ENCODE peak calls at places on chromosome 16, in five cellular contexts. A is tibial nerve, Y is stomach, H is A549, E is uterus. G is an unnamed sample.

GRCh38 chr16:78892925-78893324 is 707.6 kb downstream of the MAF start:
- DNase-seq in A (no peak), Y (no peak), H (no peak), E (no peak), G (no peak)

GRCh38 chr16:84294196-84295142 is at the start of gene WFDC1:
- DNase-seq in A (no peak), Y (no peak), H (no peak), E (no peak), G (no peak)

GRCh38 chr16:83906690-83907089 is 7.8 kb downstream of the MLYCD start:
- DNase-seq in A (no peak), Y (no peak), H (no peak), E (no peak), G (no peak)

GRCh38 chr16:51151435-51151950 is 423 bp upstream of the SALL1 start:
- DNase-seq in A (no peak), Y (peak; percentile 39), H (peak; percentile 15), E (peak; percentile 86), G (no peak)

GRCh38 chr16:46607529-46607928 is 13.7 kb downstream of the SHCBP1 start:
- DNase-seq in A (no peak), Y (no peak), H (peak; percentile 57), E (no peak), G (no peak)

GRCh38 chr16:56368545-56368944 is 56.8 kb downstream of the AMFR start:
- DNase-seq in A (no peak), Y (no peak), H (no peak), E (no peak), G (no peak)

GRCh38 chr16:79639576-79640311 is 39.2 kb upstream of the MAF start:
- DNase-seq in A (no peak), Y (peak; percentile 40), H (peak; percentile 74), E (no peak), G (no peak)

GRCh38 chr16:56530872-56531271 is 11.0 kb upstream of the BBS2 start:
- DNase-seq in A (no peak), Y (no peak), H (no peak), E (no peak), G (no peak)

GRCh38 chr16:83952587-83952939 is 477 bp upstream of the OSGIN1 start:
- DNase-seq in A (no peak), Y (peak; percentile 35), H (no peak), E (no peak), G (peak; percentile 21)

GRCh38 chr16:26348095-26348494 is 656.3 kb downstream of the HS3ST4 start:
- DNase-seq in A (no peak), Y (no peak), H (no peak), E (no peak), G (no peak)

GRCh38 chr16:380837-381787 is 666 bp downstream of the PGAP6 start:
- DNase-seq in A (no peak), Y (no peak), H (no peak), E (no peak), G (no peak)

GRCh38 chr16:782766-783403 is 5.3 kb downstream of the RPUSD1 start:
- DNase-seq in A (no peak), Y (peak; percentile 69), H (no peak), E (no peak), G (no peak)

GRCh38 chr16:29664133-29664912 is 1.3 kb downstream of the SPN start:
- DNase-seq in A (no peak), Y (no peak), H (no peak), E (no peak), G (no peak)

GRCh38 chr16:83953796-83954576 is 946 bp downstream of the OSGIN1 start:
- DNase-seq in A (no peak), Y (no peak), H (peak; percentile 72), E (no peak), G (no peak)

GRCh38 chr16:66052745-66053144 is 313.7 kb upstream of the CDH5 start:
- DNase-seq in A (no peak), Y (no peak), H (no peak), E (no peak), G (peak; percentile 12)

GRCh38 chr16:85422374-85423185 is 190.5 kb upstream of the GSE1 start:
- DNase-seq in A (no peak), Y (peak; percentile 95), H (peak; percentile 65), E (peak; percentile 59), G (peak; percentile 85)

GRCh38 chr16:57863434-57864160 is 61.3 kb upstream of the KIFC3 start:
- DNase-seq in A (peak; percentile 35), Y (peak; percentile 71), H (peak; percentile 86), E (peak; percentile 69), G (peak; percentile 88)

GRCh38 chr16:3520861-3521260 is 20.1 kb downstream of the CLUAP1 start:
- DNase-seq in A (no peak), Y (no peak), H (no peak), E (peak; percentile 42), G (no peak)

DNA sequence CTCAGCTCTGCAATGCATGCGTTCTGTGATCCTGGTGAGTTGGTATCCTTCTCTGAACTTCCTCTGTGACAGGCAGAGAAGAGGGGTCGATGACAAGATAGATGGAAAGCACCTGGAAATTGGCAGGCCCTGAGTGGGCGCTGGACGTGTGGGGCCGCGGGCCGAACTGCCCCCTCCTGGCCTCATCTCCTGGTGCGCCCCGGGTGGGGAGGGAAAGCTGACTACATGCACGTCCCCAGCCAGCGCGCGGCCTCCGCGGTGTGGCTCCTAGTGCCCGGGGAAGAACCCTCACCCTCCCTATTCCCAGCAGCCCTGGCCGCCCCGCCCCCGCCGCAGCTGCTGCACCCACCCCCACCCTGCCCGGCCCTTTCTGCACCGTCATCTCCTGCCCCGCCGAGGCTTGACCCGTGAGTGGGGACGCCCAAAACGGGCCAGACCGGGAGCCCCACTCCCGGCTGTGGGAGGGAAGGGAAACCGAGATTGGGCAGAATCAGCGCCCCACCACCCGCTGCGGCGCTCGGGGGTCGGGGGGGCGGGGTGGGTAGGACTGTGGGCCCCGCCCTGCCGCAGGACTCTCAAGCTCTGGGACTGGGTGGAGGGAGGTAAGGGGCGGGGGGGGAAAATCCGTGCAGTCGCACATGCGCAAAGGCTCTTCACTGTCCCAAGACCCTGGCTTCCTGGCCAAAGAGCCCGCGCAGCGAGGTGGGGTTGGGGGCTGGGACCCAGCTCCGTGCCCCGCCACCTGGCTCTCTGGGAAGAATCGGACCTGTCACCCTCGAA is at the start of gene NOL3:
- DNase-seq in A (peak; percentile 76), Y (peak; percentile 84), H (peak; percentile 94), E (peak; percentile 83), G (peak; percentile 96)
- TF ChIP-seq POLR2A in A (no peak), Y (no peak), H (peak; percentile 95), E (peak; percentile 43), G (no peak)

DNA sequence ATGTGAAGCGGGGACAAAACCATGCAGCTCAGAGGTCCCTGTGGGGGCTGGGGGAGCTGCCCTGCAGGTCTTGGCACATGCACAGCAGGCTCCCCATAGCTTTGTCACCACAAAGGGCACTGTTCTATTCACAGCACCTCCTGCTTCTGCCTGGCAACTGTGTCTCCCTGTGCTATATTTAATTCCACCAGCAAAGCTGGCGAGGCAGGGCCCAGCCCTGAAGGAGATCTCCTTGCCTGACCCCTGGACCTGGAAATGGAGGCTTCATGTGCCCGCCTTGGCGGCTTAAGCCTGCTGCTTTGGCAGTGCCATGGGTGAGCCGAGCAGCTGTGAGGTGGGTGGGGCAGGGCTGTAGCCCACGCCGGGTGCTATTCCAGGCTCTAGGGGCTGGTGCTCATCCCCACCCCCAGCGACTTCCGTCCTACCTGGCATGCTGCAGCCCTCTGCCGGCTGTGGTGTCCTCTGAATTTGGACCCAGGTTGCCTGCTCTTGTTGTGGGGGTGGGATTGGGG is 6.8 kb downstream of the LDHD start:
- DNase-seq in A (no peak), Y (peak; percentile 69), H (no peak), E (no peak), G (no peak)
- H3K4me3 ChIP-seq in A (no peak overlapping the region), Y (no peak overlapping the region), H (no peak overlapping the region), E (no peak overlapping the region), G (no peak overlapping the region)

DNA sequence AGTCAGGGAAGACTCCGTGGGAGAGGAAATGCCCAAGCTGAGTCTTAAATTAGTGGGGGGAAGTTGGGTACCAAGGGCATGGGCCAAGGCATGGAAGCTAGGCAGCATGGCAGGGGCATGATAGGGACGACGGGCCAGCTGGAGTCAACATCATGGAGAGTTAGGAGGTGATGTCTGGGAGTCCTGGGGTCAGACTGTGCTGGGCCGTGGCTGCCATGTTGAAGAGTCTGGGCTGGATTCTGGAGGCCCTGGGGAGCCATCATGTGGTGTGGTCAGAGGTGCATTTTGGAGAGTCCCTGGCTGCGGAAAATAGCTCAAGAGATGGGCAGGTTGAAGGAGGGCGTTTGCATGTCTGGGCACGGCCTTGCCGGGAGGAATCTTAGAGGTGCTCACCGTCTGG is 85.2 kb downstream of the SDR42E1 start:
- DNase-seq in A (no peak), Y (no peak), H (no peak), E (no peak), G (no peak)
- TF ChIP-seq POLR2A in A (no peak), Y (no peak), H (no peak), E (no peak), G (no peak)

GRCh38 chr16:49856741-49857330 is 924 bp upstream of the ZNF423 start:
- DNase-seq in A (peak; percentile 56), Y (peak; percentile 74), H (peak; percentile 78), E (peak; percentile 79), G (peak; percentile 95)
- H3K4me3 ChIP-seq in A (peak overlapping the region; percentile 57), Y (peak overlapping the region; percentile 70), H (peak overlapping the region; percentile 97), E (peak overlapping the region; percentile 75), G (no peak overlapping the region)

DNA sequence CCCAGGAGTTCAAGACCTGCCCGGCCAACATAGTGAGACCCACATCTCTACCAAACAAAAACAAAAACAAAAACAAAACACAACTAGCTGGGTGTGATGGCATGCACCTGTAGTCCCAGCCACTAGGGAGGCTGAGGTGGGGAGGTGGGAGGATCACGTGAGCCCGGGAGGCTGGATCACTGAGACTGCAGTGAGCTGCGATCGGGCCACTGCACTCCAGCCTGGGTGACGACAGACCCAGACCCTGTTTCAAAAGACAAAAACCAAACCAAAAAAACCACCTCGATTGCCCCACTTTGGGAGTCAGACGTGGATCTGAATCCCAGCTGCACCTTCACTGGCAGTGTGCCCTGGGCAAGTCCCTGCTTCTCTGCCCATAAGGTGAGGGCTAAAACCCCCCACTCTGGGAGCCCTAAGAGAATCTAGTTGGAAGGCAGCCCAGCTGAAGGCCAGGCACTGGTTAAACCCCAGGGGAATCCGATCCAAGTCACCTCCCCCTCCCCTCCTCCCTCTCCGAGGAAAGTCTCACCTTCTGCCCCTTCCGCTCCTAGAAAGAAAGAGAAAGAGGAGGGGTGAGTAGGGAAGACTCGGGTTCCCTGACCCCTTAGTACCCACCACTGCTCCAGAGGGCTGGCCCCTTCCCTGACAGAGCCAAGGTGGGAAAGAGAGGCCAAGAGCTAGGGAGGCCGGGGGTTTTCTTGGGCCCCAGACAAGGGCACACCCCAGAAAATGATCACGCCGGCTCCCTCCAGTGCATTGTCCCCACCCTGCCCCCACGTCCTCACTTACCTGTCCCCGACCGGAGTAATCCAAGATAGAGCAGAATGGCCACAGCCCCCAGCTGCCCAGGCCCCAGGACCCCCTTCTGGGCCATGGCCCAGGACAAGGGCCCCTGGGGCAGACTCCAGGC is 647 bp downstream of the PRSS8 start:
- DNase-seq in A (no peak), Y (peak; percentile 78), H (no peak), E (no peak), G (no peak)
- TF ChIP-seq POLR2A in A (no peak), Y (no peak), H (no peak), E (no peak), G (no peak)

DNA sequence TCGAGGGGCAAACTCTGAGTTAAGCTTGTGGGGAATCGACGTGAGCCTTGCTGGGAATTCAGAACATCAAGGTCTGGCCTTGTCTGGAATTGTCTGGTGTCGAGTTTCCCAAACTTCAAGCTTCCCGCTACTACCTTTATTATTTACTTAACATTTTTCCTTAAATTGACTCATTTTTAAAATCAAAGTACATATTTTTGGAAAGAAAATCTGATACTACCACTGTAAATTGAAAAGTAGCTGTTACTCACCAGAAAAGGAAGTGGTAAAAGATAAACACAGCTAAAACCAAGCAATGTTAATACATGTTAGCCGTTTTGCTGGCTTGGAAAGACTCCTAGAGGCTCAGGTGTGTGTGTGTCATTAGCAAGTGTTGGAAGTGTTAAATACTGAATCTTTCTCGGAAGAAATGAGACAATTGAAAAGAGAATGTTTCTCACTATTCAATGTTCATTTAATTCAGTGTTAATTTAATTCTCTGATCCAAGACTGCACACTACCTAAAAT is 5.4 kb upstream of the IRX3 start:
- DNase-seq in A (no peak), Y (no peak), H (no peak), E (no peak), G (no peak)
- H3K4me3 ChIP-seq in A (no peak overlapping the region), Y (no peak overlapping the region), H (no peak overlapping the region), E (no peak overlapping the region), G (no peak overlapping the region)

G was measured in lower leg skin.